ENCODE peak calls at places on chromosomes 13 and 19, in seven cellular contexts. W, S, F, G, Z, C and O are unnamed samples.

GRCh38 chr19:996051-996838 is 4.0 kb upstream of the GRIN3B start:
- DNase-seq in F (no peak), G (no peak), S (no peak), C (no peak), W (no peak), Z (no peak), O (no peak)

GRCh38 chr13:33937373-33938087 is 119.6 kb downstream of the RFC3 start:
- DNase-seq in C (no peak), Z (no peak), S (no peak), F (no peak), W (no peak), G (no peak), O (no peak)

GRCh38 chr19:30374791-30375650 is 2.8 kb downstream of the ZNF536 start:
- DNase-seq in F (peak; percentile 51), Z (no peak), G (peak; percentile 81), W (no peak), S (peak; percentile 62), C (no peak), O (no peak)

GRCh38 chr19:2729943-2730818 is 9.0 kb upstream of the DIRAS1 start:
- DNase-seq in G (no peak), S (no peak), W (no peak), C (no peak), Z (no peak), F (no peak), O (no peak)

GRCh38 chr13:53520132-53520531 is 491.5 kb downstream of the OLFM4 start:
- DNase-seq in G (no peak), F (no peak), W (no peak), S (no peak), C (no peak), Z (no peak), O (no peak)

GRCh38 chr19:29268103-29268502 is 55.2 kb upstream of the UQCRFS1 start:
- DNase-seq in W (peak; percentile 28), G (peak; percentile 71), S (no peak), C (peak; percentile 74), F (no peak), Z (no peak), O (peak; percentile 57)

GRCh38 chr19:53308339-53308811 is 25.2 kb upstream of the ZNF845 start:
- DNase-seq in S (peak; percentile 47), Z (no peak), C (peak; percentile 80), W (no peak), F (peak; percentile 13), G (no peak), O (no peak)

GRCh38 chr13:47114030-47114429 is 217.2 kb upstream of the HTR2A start:
- DNase-seq in F (no peak), G (no peak), W (no peak), C (no peak), Z (no peak), S (no peak), O (no peak)

GRCh38 chr19:1492474-1493006 is 1.6 kb downstream of the REEP6 start:
- DNase-seq in Z (no peak), G (no peak), F (no peak), S (no peak), W (peak; percentile 62), C (no peak), O (no peak)

GRCh38 chr13:29105779-29106178 is 285.6 kb downstream of the MTUS2 start:
- DNase-seq in W (no peak), S (no peak), G (no peak), Z (no peak), F (no peak), C (no peak), O (no peak)

GRCh38 chr13:44903596-44903995 is 85.7 kb downstream of the NUFIP1 start:
- DNase-seq in S (peak; percentile 38), G (no peak), F (peak; percentile 45), W (peak; percentile 86), C (no peak), Z (no peak), O (peak; percentile 94)

GRCh38 chr13:111893071-111893606 is 173.8 kb upstream of the SOX1 start:
- DNase-seq in C (peak; percentile 86), W (peak; percentile 50), F (no peak), Z (no peak), G (peak; percentile 84), S (peak; percentile 44), O (peak; percentile 43)

GRCh38 chr13:109628251-109628699 is 158.1 kb downstream of the IRS2 start:
- DNase-seq in W (no peak), C (no peak), S (no peak), Z (no peak), F (no peak), G (no peak), O (no peak)

GRCh38 chr13:46296920-46297319 is 85.2 kb downstream of the LRRC63 start:
- DNase-seq in G (no peak), F (no peak), W (no peak), C (no peak), Z (no peak), S (no peak), O (no peak)